ENCODE peak calls at places on chromosome 9, in nine cellular contexts. N, X, Q, G, A, K, C, B and Z are unnamed samples.
A peak's percentile ranks its signal among the peaks of the same experiment; 100 is the strongest.

GRCh38 chr9:95505072-95505471 is 11.7 kb downstream of the PTCH1 start:
- DNase-seq in N (no peak), X (no peak), Q (no peak), G (no peak), A (no peak), K (no peak), C (no peak), B (no peak), Z (no peak)

GRCh38 chr9:137240321-137240840 is 706 bp upstream of the TUBB4B start:
- DNase-seq in N (peak; percentile 97), X (peak; percentile 60), Q (no peak), G (peak; percentile 86), A (peak; percentile 66), K (peak; percentile 49), C (peak; percentile 70), B (no peak), Z (no peak)

GRCh38 chr9:109812818-109813281 is 32.9 kb downstream of the PALM2AKAP2 start:
- DNase-seq in N (no peak), X (no peak), Q (no peak), G (no peak), A (no peak), K (no peak), C (no peak), B (no peak), Z (no peak)

GRCh38 chr9:135772056-135773042 is 70.4 kb downstream of the KCNT1 start:
- DNase-seq in N (no peak), X (no peak), Q (no peak), G (no peak), A (no peak), K (no peak), C (no peak), B (no peak), Z (no peak)

GRCh38 chr9:26723486-26723885 is 169.1 kb downstream of the CAAP1 start:
- DNase-seq in N (no peak), X (no peak), Q (no peak), G (peak; percentile 16), A (peak; percentile 24), K (no peak), C (peak; percentile 20), B (no peak), Z (no peak)

GRCh38 chr9:107070591-107070990 is 207.6 kb downstream of the ZNF462 start:
- DNase-seq in N (no peak), X (no peak), Q (no peak), G (no peak), A (no peak), K (no peak), C (no peak), B (no peak), Z (no peak)

GRCh38 chr9:97990259-97990658 is 7.1 kb downstream of the ANP32B start:
- DNase-seq in N (no peak), X (no peak), Q (no peak), G (no peak), A (no peak), K (no peak), C (no peak), B (no peak), Z (no peak)

GRCh38 chr9:91659529-91660294 is 236.1 kb upstream of the NFIL3 start:
- DNase-seq in N (peak; percentile 18), X (no peak), Q (no peak), G (no peak), A (no peak), K (no peak), C (no peak), B (no peak), Z (no peak)

GRCh38 chr9:39588056-39588814 is 232.8 kb downstream of the SPATA31A1 start:
- DNase-seq in N (no peak), X (no peak), Q (no peak), G (no peak), A (peak; percentile 9), K (no peak), C (no peak), B (no peak), Z (no peak)

GRCh38 chr9:81083821-81084512 is 605.4 kb downstream of the TLE1 start:
- DNase-seq in N (no peak), X (no peak), Q (no peak), G (no peak), A (no peak), K (no peak), C (no peak), B (no peak), Z (no peak)

GRCh38 chr9:105663914-105664313 is 1.7 kb downstream of the TAL2 start:
- DNase-seq in N (no peak), X (no peak), Q (no peak), G (no peak), A (no peak), K (no peak), C (no peak), B (no peak), Z (no peak)

GRCh38 chr9:34994429-34995287 is 5.1 kb downstream of the DNAJB5 start:
- DNase-seq in N (peak; percentile 43), X (peak; percentile 40), Q (no peak), G (no peak), A (no peak), K (no peak), C (no peak), B (no peak), Z (no peak)

GRCh38 chr9:119216891-119217290 is 152.3 kb downstream of the BRINP1 start:
- DNase-seq in N (no peak), X (no peak), Q (no peak), G (no peak), A (no peak), K (no peak), C (no peak), B (no peak), Z (peak; percentile 22)

GRCh38 chr9:106104887-106105286 is 410.5 kb downstream of the TMEM38B start:
- DNase-seq in N (no peak), X (no peak), Q (no peak), G (no peak), A (no peak), K (no peak), C (no peak), B (no peak), Z (no peak)

GRCh38 chr9:129415954-129416651 is 204.8 kb downstream of the C9orf50 start:
- DNase-seq in N (peak; percentile 52), X (no peak), Q (no peak), G (no peak), A (no peak), K (no peak), C (no peak), B (no peak), Z (no peak)

GRCh38 chr9:79195904-79196303 is 375.9 kb upstream of the TLE4 start:
- DNase-seq in N (no peak), X (no peak), Q (peak; percentile 81), G (no peak), A (no peak), K (no peak), C (no peak), B (no peak), Z (no peak)

GRCh38 chr9:89497181-89497963 is 541 bp downstream of the SEMA4D start:
- DNase-seq in N (peak; percentile 68), X (no peak), Q (no peak), G (no peak), A (peak; percentile 43), K (no peak), C (peak; percentile 21), B (peak; percentile 44), Z (no peak)

GRCh38 chr9:117377046-117377445 is 37.8 kb downstream of the ASTN2 start:
- DNase-seq in N (peak; percentile 12), X (no peak), Q (no peak), G (peak; percentile 21), A (no peak), K (no peak), C (no peak), B (no peak), Z (no peak)

GRCh38 chr9:129751841-129752801 is 721 bp downstream of the PTGES start:
- DNase-seq in N (peak; percentile 81), X (peak; percentile 64), Q (no peak), G (no peak), A (no peak), K (no peak), C (no peak), B (no peak), Z (no peak)

GRCh38 chr9:136644593-136645342 is 17.9 kb upstream of the EGFL7 start:
- DNase-seq in N (no peak), X (peak; percentile 84), Q (no peak), G (peak; percentile 52), A (peak; percentile 87), K (peak; percentile 67), C (peak; percentile 82), B (peak; percentile 64), Z (no peak)

GRCh38 chr9:18979367-18979766 is 53.6 kb downstream of the SAXO1 start:
- DNase-seq in N (no peak), X (no peak), Q (no peak), G (no peak), A (no peak), K (no peak), C (no peak), B (no peak), Z (no peak)

GRCh38 chr9:110148868-110149267 is 59.1 kb downstream of the C9orf152 start:
- DNase-seq in N (no peak), X (no peak), Q (peak; percentile 79), G (no peak), A (no peak), K (no peak), C (no peak), B (no peak), Z (no peak)